ENCODE peak calls at places on chromosomes 6 and 20, in four cellular contexts. M is H1, S is K562, L is HepG2. K is an unnamed sample.

GRCh38 chr20:22524393-22525015 is 59.9 kb downstream of the FOXA2 start:
- DNase-seq in M (no peak), S (no peak), L (no peak), K (no peak)

GRCh38 chr6:119557239-119557638 is 207.7 kb upstream of the MAN1A1 start:
- DNase-seq in M (no peak), S (no peak), L (no peak), K (no peak)

GRCh38 chr6:83593395-83593785 is 81.1 kb downstream of the PRSS35 start:
- DNase-seq in M (no peak), S (no peak), L (no peak), K (no peak)

GRCh38 chr6:122276637-122277036 is 122.8 kb upstream of the HSF2 start:
- DNase-seq in M (no peak), S (no peak), L (no peak), K (no peak)

GRCh38 chr20:43667341-43668132 is 623 bp downstream of the MYBL2 start:
- DNase-seq in M (no peak), S (peak), L (no peak), K (peak)

GRCh38 chr20:51461306-51461705 is 81.2 kb downstream of the NFATC2 start:
- DNase-seq in M (no peak), S (no peak), L (no peak), K (no peak)

GRCh38 chr6:42808492-42809483 is 26.9 kb downstream of the BICRAL start:
- DNase-seq in M (no peak), S (no peak), L (no peak), K (no peak)

GRCh38 chr6:156808287-156808686 is 31.1 kb downstream of the ARID1B start:
- DNase-seq in M (no peak), S (no peak), L (no peak), K (no peak)

GRCh38 chr20:20820104-20820503 is 107.7 kb upstream of the RALGAPA2 start:
- DNase-seq in M (no peak), S (peak), L (peak), K (peak)

GRCh38 chr6:44074383-44075136 is 52.7 kb downstream of the MRPL14 start:
- DNase-seq in M (no peak), S (peak), L (peak), K (peak)

GRCh38 chr20:62791301-62792181 is 4.7 kb upstream of the MRGBP start:
- DNase-seq in M (peak), S (peak), L (peak), K (peak)

GRCh38 chr6:158460602-158461092 is 99.2 kb upstream of the TMEM181 start:
- DNase-seq in M (no peak), S (no peak), L (no peak), K (no peak)

DNA sequence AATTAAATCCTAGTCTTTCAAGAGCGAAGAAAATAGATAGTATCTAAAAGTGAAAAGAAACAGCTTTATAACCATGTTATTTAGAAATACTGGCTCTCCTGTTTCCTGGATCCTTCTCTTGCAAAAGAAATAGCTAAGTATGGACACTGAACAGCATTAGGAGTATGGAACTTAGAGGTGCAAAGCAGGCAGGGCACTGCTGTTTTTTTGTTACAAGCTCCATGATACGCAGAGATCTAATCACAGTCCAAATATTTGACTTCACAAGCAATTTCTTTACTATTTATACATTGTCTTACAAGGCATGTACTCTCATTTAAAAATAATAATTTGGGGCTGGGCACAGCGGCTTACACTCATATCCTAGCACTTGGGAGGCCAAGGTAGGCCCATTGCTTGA is 7.6 kb downstream of the TRPC4AP start:
- DNase-seq in M (no peak), S (no peak), L (no peak), K (no peak)
- TF ChIP-seq PHF8 in M (no peak), S (no peak), L (no peak), K (no peak)

GRCh38 chr20:25272223-25273000 is 24.5 kb downstream of the PYGB start:
- DNase-seq in M (no peak), S (no peak), L (no peak), K (no peak)
- TF ChIP-seq PHF8 in M (no peak), S (no peak), L (no peak), K (no peak)

DNA sequence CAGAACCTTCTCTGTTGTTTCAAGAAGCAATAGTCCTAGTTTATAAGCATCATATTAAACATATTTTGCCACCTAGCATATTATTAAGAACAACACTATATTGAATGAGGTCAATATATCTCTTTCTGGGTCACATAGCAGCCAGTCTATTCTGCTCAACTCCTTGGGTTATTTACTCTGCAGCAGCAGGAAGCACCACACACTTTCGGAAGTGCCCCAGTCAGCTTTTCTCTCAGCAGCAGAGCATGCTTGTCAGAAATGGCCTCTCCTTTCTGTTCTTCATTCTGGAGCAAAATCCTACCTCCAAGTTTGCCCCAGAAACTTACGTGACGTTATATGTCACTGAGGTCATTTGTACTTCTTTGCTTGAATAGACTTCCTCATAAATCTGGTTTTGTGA is 22.7 kb downstream of the CFAP206 start:
- DNase-seq in M (no peak), S (no peak), L (no peak), K (no peak)
- TF ChIP-seq PHF8 in M (no peak), S (no peak), L (no peak), K (no peak)

GRCh38 chr6:130132286-130132701 is 90.5 kb downstream of the SAMD3 start:
- DNase-seq in M (no peak), S (no peak), L (no peak), K (no peak)
- TF ChIP-seq PHF8 in M (no peak), S (no peak), L (no peak), K (no peak)

GRCh38 chr6:39934060-39934757 is at the start of gene MOCS1:
- DNase-seq in M (peak), S (peak), L (peak), K (peak)
- TF ChIP-seq PHF8 in M (peak), S (peak), L (peak), K (no peak)

GRCh38 chr6:16413399-16413798 is 175.0 kb downstream of the GMPR start:
- DNase-seq in M (no peak), S (no peak), L (no peak), K (no peak)
- TF ChIP-seq PHF8 in M (no peak), S (no peak), L (no peak), K (no peak)

GRCh38 chr20:54123587-54124180 is 50.1 kb downstream of the CYP24A1 start:
- DNase-seq in M (peak), S (no peak), L (peak), K (peak)
- TF ChIP-seq PHF8 in M (no peak), S (no peak), L (peak), K (no peak)

K was measured in A549.